ENCODE peak calls at places on chromosomes 7 and 10, in eight cellular contexts. Y is A549, G is tibial nerve, T is psoas muscle, P is WTC11, Q is GM13977, R is HCT116, N is fibroblast of lung. H is an unnamed sample.

GRCh38 chr10:90871279-90871760 is 454 bp upstream of the RPP30 start:
- DNase-seq in Y (peak; percentile 89), G (no peak), T (no peak), P (peak; percentile 57), Q (peak; percentile 50), R (no peak), N (peak; percentile 90), H (peak; percentile 67)

GRCh38 chr7:76257973-76258372 is 44.5 kb upstream of the HSPB1 start:
- DNase-seq in Y (peak; percentile 45), G (no peak), T (no peak), P (peak; percentile 45), Q (no peak), R (no peak), N (no peak), H (peak; percentile 66)

GRCh38 chr7:1060315-1061080 is 16.2 kb downstream of the GPR146 start:
- DNase-seq in Y (no peak), G (no peak), T (peak; percentile 63), P (peak; percentile 57), Q (no peak), R (no peak), N (no peak), H (peak; percentile 71)

GRCh38 chr7:71925663-71926062 is 486.5 kb downstream of the CALN1 start:
- DNase-seq in Y (peak; percentile 21), G (no peak), T (no peak), P (peak; percentile 51), Q (no peak), R (no peak), N (no peak), H (no peak)

GRCh38 chr10:43821103-43821502 is 172.4 kb upstream of the ZNF32 start:
- DNase-seq in Y (no peak), G (no peak), T (no peak), P (no peak), Q (no peak), R (no peak), N (no peak), H (no peak)

GRCh38 chr10:66803174-66803573 is 122.7 kb upstream of the LRRTM3 start:
- DNase-seq in Y (no peak), G (no peak), T (no peak), P (no peak), Q (no peak), R (no peak), N (no peak), H (no peak)

GRCh38 chr7:111883241-111883640 is 320.9 kb upstream of the IMMP2L start:
- DNase-seq in Y (no peak), G (no peak), T (no peak), P (no peak), Q (no peak), R (no peak), N (no peak), H (no peak)

GRCh38 chr10:71288461-71288860 is 30.6 kb upstream of the SLC29A3 start:
- DNase-seq in Y (no peak), G (no peak), T (peak; percentile 34), P (no peak), Q (no peak), R (no peak), N (no peak), H (no peak)

GRCh38 chr7:6273380-6273837 is 985 bp upstream of the CYTH3 start:
- DNase-seq in Y (no peak), G (no peak), T (no peak), P (no peak), Q (no peak), R (no peak), N (no peak), H (no peak)

DNA sequence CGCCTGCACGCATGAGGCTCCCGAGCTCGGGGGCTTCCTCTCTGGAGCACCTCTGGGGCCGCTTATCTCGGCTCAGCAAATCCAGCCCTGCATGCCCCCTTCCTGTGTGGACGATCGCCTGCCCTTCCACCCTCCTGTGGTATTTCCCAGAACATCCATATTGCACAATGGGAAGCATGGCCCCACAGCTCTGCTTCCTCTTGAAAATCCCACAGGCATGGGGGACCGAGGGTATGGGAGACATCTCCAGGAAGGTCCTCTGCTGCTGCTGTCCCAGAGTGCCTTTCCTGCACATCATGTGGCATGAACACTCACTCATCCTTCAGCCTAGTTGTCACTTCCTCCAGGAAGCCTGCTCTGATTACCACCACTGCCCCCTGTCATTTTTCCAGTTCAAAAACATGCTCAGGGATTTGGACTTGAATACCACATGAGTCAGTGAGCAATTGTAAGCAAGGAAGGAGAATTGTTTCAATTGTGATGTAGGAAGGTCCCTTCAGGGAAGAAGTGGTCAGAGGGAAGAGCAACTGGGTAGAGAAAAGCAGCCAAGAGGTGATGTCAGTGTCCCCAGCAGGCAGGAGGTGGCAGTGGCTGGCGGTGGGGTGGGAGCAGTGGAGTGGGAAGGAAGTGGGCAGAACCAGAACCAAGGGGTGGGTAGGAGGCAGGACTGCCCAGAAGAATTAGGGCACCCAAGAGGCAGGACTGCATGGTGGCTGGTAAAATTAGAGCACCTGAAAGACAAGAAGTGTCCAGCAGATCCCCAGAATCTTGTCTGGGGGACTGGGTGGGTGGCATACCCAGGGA is 67.5 kb upstream of the ZMIZ1 start:
- DNase-seq in Y (no peak), G (no peak), T (peak; percentile 55), P (no peak), Q (no peak), R (no peak), N (no peak), H (no peak)
- TF ChIP-seq CTCF in Y (no peak), G (no peak), T (no peak), P (no peak), Q (no peak), R (no peak), N (no peak), H (no peak)

GRCh38 chr10:80185522-80186299 is 19.6 kb downstream of the ANXA11 start:
- DNase-seq in Y (no peak), G (no peak), T (no peak), P (no peak), Q (no peak), R (no peak), N (no peak), H (no peak)

GRCh38 chr10:80187060-80187459 is 18.3 kb downstream of the ANXA11 start:
- DNase-seq in Y (no peak), G (no peak), T (no peak), P (no peak), Q (no peak), R (no peak), N (no peak), H (no peak)

GRCh38 chr10:80186364-80187012 is 18.8 kb downstream of the ANXA11 start:
- DNase-seq in Y (no peak), G (no peak), T (peak; percentile 76), P (no peak), Q (no peak), R (no peak), N (no peak), H (no peak)

GRCh38 chr10:80187465-80188409 is 17.6 kb downstream of the ANXA11 start:
- DNase-seq in Y (no peak), G (no peak), T (no peak), P (no peak), Q (no peak), R (no peak), N (no peak), H (no peak)

GRCh38 chr10:80188713-80189112 is 16.6 kb downstream of the ANXA11 start:
- DNase-seq in Y (no peak), G (no peak), T (no peak), P (no peak), Q (no peak), R (no peak), N (no peak), H (no peak)
- TF ChIP-seq CTCF in Y (no peak), G (no peak), T (no peak), P (no peak), Q (no peak), R (no peak), N (no peak), H (no peak)

DNA sequence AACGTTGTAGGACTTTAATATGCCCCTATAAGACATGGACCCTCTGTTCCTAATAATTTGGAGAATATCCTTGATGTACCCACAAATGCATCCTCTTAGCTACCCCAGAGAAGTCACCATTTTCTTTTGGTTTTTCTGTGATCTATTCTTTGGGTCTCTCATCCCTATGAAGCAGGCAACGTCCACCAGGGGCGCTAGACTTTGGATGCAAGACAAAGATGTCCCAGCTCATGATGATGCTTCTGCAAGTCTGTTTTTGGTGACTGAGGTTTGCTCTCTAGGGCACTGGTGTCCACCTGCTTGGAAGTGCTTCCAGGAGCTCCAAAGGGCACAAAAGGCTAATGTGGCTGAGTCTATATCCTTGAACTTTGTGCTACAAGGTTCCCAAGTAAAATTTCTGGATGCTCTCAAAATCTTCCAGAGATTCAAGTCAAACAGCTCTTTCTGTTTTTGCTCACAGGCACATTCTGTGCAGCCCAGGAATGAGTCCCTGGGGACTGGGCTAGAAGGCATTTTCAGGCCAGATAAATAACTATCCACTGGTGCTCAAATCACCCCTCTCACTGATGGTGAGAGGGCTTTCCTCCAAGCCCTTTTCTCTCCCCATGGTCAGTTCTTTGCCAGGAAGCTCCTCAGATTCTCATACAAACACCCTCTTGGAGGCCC is 166.4 kb downstream of the C7orf25 start:
- DNase-seq in Y (peak; percentile 55), G (peak; percentile 61), T (peak; percentile 67), P (peak; percentile 82), Q (no peak), R (peak; percentile 16), N (peak; percentile 15), H (peak; percentile 36)
- TF ChIP-seq CTCF in Y (peak; percentile 35), G (peak; percentile 59), T (peak; percentile 30), P (peak; percentile 85), Q (peak; percentile 60), R (peak; percentile 88), N (peak; percentile 52), H (peak; percentile 80)

DNA sequence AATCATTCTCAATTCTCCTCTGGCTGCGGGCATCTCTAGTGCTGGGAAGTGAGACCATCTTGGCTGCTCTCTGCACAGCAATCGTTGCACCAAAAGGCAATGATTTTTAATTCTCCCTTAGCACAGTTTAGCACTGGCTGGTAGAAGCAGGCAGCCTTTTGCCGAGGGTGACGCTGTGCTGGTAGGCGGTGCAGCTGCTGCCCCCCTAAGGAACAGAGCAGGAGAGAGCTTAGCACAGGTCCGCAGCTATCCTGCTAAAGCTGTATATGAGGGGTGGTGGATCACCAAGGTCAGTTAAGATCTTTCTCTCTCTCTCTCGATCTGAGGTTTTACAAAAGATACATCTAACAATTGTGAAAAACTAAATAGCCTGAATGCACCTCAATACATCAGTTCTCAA is 390.1 kb downstream of the GATA3 start:
- DNase-seq in Y (no peak), G (no peak), T (no peak), P (peak; percentile 36), Q (peak; percentile 37), R (no peak), N (no peak), H (no peak)
- TF ChIP-seq CTCF in Y (no peak), G (no peak), T (peak; percentile 13), P (no peak), Q (peak; percentile 28), R (no peak), N (no peak), H (no peak)

DNA sequence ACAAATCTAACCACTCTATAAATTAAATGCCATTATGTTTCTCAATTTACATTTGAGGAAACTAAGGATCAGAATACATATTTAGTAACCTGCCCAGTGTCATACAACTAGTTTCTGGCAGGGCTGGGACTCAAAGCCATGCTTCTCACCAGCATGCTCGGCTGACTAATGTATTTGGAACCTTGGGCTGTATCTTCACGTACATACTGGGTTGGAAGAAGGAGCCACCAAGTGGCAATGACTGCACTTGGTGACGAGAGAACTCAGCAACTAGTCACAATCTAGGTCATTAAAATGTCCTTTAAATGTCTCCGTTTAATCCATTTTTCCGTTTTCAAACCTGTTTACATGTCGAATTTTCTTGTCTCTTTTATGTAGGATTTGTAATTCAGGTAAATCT is 42.9 kb downstream of the CHRM2 start:
- DNase-seq in Y (peak; percentile 1), G (no peak), T (no peak), P (no peak), Q (no peak), R (no peak), N (peak; percentile 8), H (no peak)
- TF ChIP-seq CTCF in Y (no peak), G (no peak), T (no peak), P (no peak), Q (no peak), R (no peak), N (no peak), H (no peak)

H was measured in WERI-Rb-1.